ENCODE peak calls at places on chromosomes 16 and 17, in nine cellular contexts. S, G, M, D, Y, A, E, W and U are unnamed samples.

GRCh38 chr17:61393904-61394629 is 5.6 kb upstream of the TBX2 start:
- DNase-seq in S (peak; percentile 95), G (no peak), M (no peak), D (no peak), Y (no peak), A (no peak), E (no peak), W (no peak), U (peak; percentile 38)

GRCh38 chr16:84031556-84031955 is 11.0 kb downstream of the SLC38A8 start:
- DNase-seq in S (no peak), G (no peak), M (no peak), D (no peak), Y (no peak), A (no peak), E (no peak), W (no peak), U (no peak)

GRCh38 chr16:89873822-89874689 is 664 bp downstream of the TCF25 start:
- DNase-seq in S (peak; percentile 95), G (peak; percentile 98), M (peak; percentile 98), D (peak; percentile 91), Y (peak; percentile 92), A (peak; percentile 98), E (peak; percentile 99), W (peak; percentile 95), U (peak; percentile 97)

GRCh38 chr16:19123535-19124178 is 9.9 kb downstream of the ITPRIPL2 start:
- DNase-seq in S (no peak), G (no peak), M (peak; percentile 73), D (no peak), Y (no peak), A (no peak), E (no peak), W (peak; percentile 67), U (no peak)

GRCh38 chr16:30368792-30369090 is 1.6 kb downstream of the TBC1D10B start:
- DNase-seq in S (no peak), G (no peak), M (no peak), D (no peak), Y (no peak), A (no peak), E (no peak), W (no peak), U (no peak)

GRCh38 chr17:8154608-8155152 is 2.5 kb upstream of the PER1 start:
- DNase-seq in S (no peak), G (no peak), M (no peak), D (no peak), Y (no peak), A (no peak), E (no peak), W (no peak), U (no peak)

GRCh38 chr17:76276069-76276431 is 10.9 kb downstream of the UBALD2 start:
- DNase-seq in S (no peak), G (no peak), M (no peak), D (no peak), Y (no peak), A (no peak), E (no peak), W (no peak), U (no peak)

GRCh38 chr16:81018496-81018895 is 11.5 kb downstream of the CENPN start:
- DNase-seq in S (no peak), G (no peak), M (no peak), D (no peak), Y (no peak), A (no peak), E (peak; percentile 64), W (no peak), U (no peak)

GRCh38 chr16:62036101-62036806 is at the start of gene CDH8:
- DNase-seq in S (no peak), G (no peak), M (no peak), D (peak; percentile 56), Y (no peak), A (peak; percentile 57), E (peak; percentile 53), W (no peak), U (peak; percentile 46)

GRCh38 chr16:84600343-84601229 is 17.3 kb downstream of the COTL1 start:
- DNase-seq in S (no peak), G (no peak), M (no peak), D (no peak), Y (peak; percentile 49), A (no peak), E (no peak), W (no peak), U (no peak)

GRCh38 chr17:66957951-66958579 is 6.4 kb upstream of the CACNG4 start:
- DNase-seq in S (no peak), G (no peak), M (no peak), D (no peak), Y (no peak), A (no peak), E (no peak), W (no peak), U (no peak)

GRCh38 chr17:79027925-79028491 is 4.0 kb downstream of the C1QTNF1 start:
- DNase-seq in S (peak; percentile 30), G (peak; percentile 71), M (peak; percentile 84), D (peak; percentile 59), Y (no peak), A (peak; percentile 54), E (no peak), W (no peak), U (no peak)

GRCh38 chr16:15897386-15897785 is 9.0 kb upstream of the CEP20 start:
- DNase-seq in S (no peak), G (no peak), M (no peak), D (no peak), Y (no peak), A (no peak), E (no peak), W (no peak), U (no peak)

GRCh38 chr17:19248923-19249574 is 11.9 kb downstream of the EPN2 start:
- DNase-seq in S (no peak), G (peak; percentile 83), M (peak; percentile 71), D (peak; percentile 29), Y (no peak), A (peak; percentile 67), E (peak; percentile 66), W (peak; percentile 40), U (no peak)

GRCh38 chr16:77344306-77344705 is 90.5 kb downstream of the ADAMTS18 start:
- DNase-seq in S (no peak), G (no peak), M (no peak), D (no peak), Y (no peak), A (no peak), E (no peak), W (no peak), U (no peak)